ENCODE peak calls at places on chromosomes 12 and 14, in six cellular contexts. One of them, this sample, is unnamed.
A peak's percentile ranks its signal among the peaks of the same experiment; 100 is the strongest.

GRCh38 chr14:101817511-101818001 is 56.0 kb downstream of the PPP2R5C start:
- DNase-seq in H9: no peak
- DNase-seq in mesenchymal stem cell: no peak
- DNase-seq in neuronal stem cell: no peak
- DNase-seq in H1: no peak
- DNase-seq in IMR-90: no peak
- DNase-seq in this sample: no peak

GRCh38 chr12:88132387-88132786 is 9.5 kb downstream of the CEP290 start:
- DNase-seq in H9: no peak
- DNase-seq in mesenchymal stem cell: no peak
- DNase-seq in neuronal stem cell: no peak
- DNase-seq in H1: no peak
- DNase-seq in IMR-90: no peak
- DNase-seq in this sample: no peak

GRCh38 chr12:114403690-114404450 is 2.1 kb downstream of the TBX5 start:
- DNase-seq in H9: peak; percentile 83
- DNase-seq in mesenchymal stem cell: no peak
- DNase-seq in neuronal stem cell: peak; percentile 31
- DNase-seq in H1: no peak
- DNase-seq in IMR-90: peak; percentile 69
- DNase-seq in this sample: peak; percentile 56

GRCh38 chr12:23887055-23887835 is 62.2 kb downstream of the SOX5 start:
- DNase-seq in H9: no peak
- DNase-seq in mesenchymal stem cell: no peak
- DNase-seq in neuronal stem cell: no peak
- DNase-seq in H1: no peak
- DNase-seq in IMR-90: no peak
- DNase-seq in this sample: peak; percentile 26

GRCh38 chr12:118960161-118960560 is 21.2 kb upstream of the SRRM4 start:
- DNase-seq in H9: no peak
- DNase-seq in mesenchymal stem cell: no peak
- DNase-seq in neuronal stem cell: no peak
- DNase-seq in H1: no peak
- DNase-seq in IMR-90: no peak
- DNase-seq in this sample: no peak

GRCh38 chr14:67239582-67239981 is 1.7 kb upstream of the PALS1 start:
- DNase-seq in H9: no peak
- DNase-seq in mesenchymal stem cell: no peak
- DNase-seq in neuronal stem cell: no peak
- DNase-seq in H1: no peak
- DNase-seq in IMR-90: no peak
- DNase-seq in this sample: no peak

GRCh38 chr12:97380440-97380839 is 82.2 kb upstream of the RMST start:
- DNase-seq in H9: no peak
- DNase-seq in mesenchymal stem cell: no peak
- DNase-seq in neuronal stem cell: no peak
- DNase-seq in H1: no peak
- DNase-seq in IMR-90: no peak
- DNase-seq in this sample: no peak

GRCh38 chr14:98227000-98227726 is 1044.8 kb downstream of the BCL11B start:
- DNase-seq in H9: no peak
- DNase-seq in mesenchymal stem cell: no peak
- DNase-seq in neuronal stem cell: no peak
- DNase-seq in H1: no peak
- DNase-seq in IMR-90: no peak
- DNase-seq in this sample: no peak

GRCh38 chr12:50061172-50061571 is 3.8 kb downstream of the ASIC1 start:
- DNase-seq in H9: no peak
- DNase-seq in mesenchymal stem cell: no peak
- DNase-seq in neuronal stem cell: no peak
- DNase-seq in H1: no peak
- DNase-seq in IMR-90: no peak
- DNase-seq in this sample: no peak

GRCh38 chr12:121465921-121466799 is 66.2 kb downstream of the RNF34 start:
- DNase-seq in H9: no peak
- DNase-seq in mesenchymal stem cell: peak; percentile 32
- DNase-seq in neuronal stem cell: no peak
- DNase-seq in H1: no peak
- DNase-seq in IMR-90: no peak
- DNase-seq in this sample: no peak
- H3K18ac ChIP-seq in H9: no peak overlapping the region
- H3K18ac ChIP-seq in mesenchymal stem cell: no peak overlapping the region
- H3K18ac ChIP-seq in neuronal stem cell: peak overlapping the region; percentile 62
- H3K18ac ChIP-seq in H1: no peak overlapping the region
- H3K18ac ChIP-seq in IMR-90: no peak overlapping the region
- H3K18ac ChIP-seq in this sample: peak overlapping the region; percentile 86

GRCh38 chr12:52049688-52050087 is 1.6 kb upstream of the NR4A1 start:
- DNase-seq in H9: no peak
- DNase-seq in mesenchymal stem cell: no peak
- DNase-seq in neuronal stem cell: no peak
- DNase-seq in H1: no peak
- DNase-seq in IMR-90: no peak
- DNase-seq in this sample: no peak

GRCh38 chr12:52049286-52049685 is 2.0 kb upstream of the NR4A1 start:
- DNase-seq in H9: no peak
- DNase-seq in mesenchymal stem cell: no peak
- DNase-seq in neuronal stem cell: no peak
- DNase-seq in H1: no peak
- DNase-seq in IMR-90: no peak
- DNase-seq in this sample: no peak

GRCh38 chr12:52052471-52053186 is 1.4 kb downstream of the NR4A1 start:
- DNase-seq in H9: peak; percentile 19
- DNase-seq in mesenchymal stem cell: no peak
- DNase-seq in neuronal stem cell: no peak
- DNase-seq in H1: no peak
- DNase-seq in IMR-90: peak; percentile 47
- DNase-seq in this sample: peak; percentile 17

GRCh38 chr12:52050771-52051541 is at the start of gene NR4A1:
- DNase-seq in H9: peak; percentile 94
- DNase-seq in mesenchymal stem cell: peak; percentile 98
- DNase-seq in neuronal stem cell: peak; percentile 93
- DNase-seq in H1: peak; percentile 87
- DNase-seq in IMR-90: peak; percentile 95
- DNase-seq in this sample: peak; percentile 89

DNA sequence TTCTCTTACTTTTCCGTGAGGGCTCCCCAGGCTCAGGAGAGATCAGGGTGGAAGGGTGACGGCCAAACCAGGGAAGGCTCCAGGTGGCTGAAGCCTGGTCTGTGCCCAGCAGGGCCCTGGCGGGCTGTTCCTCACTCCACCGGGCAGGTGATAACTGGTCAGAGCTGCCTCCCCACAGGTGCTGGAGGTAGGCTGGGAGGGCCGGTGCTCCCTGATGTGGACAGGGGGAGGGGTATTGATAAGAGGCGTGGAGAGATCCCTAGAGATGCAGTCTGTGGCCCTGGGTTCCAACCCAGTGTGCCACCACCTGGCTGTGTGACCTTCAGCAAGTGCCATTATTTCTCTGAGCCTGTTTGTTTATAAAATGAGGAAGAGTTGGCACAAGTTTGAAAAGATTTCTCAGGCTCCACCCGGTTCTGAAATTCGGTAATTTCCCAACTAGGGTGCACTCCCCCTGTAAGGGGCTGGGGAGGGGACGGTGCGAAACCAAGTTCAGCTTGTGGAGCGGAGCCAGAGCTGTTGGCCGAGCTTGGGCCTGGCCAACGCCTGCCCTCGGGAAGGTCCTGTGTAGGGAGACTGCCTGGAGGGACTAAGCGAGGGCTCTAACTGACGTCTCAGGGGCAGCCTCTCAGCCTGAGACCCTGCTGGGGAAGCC is 999 bp upstream of the NR4A1 start:
- DNase-seq in H9: peak; percentile 73
- DNase-seq in mesenchymal stem cell: peak; percentile 73
- DNase-seq in neuronal stem cell: no peak
- DNase-seq in H1: peak; percentile 57
- DNase-seq in IMR-90: peak; percentile 50
- DNase-seq in this sample: peak; percentile 44
- H3K18ac ChIP-seq in H9: peak overlapping the region; percentile 29
- H3K18ac ChIP-seq in mesenchymal stem cell: peak overlapping the region; percentile 76
- H3K18ac ChIP-seq in neuronal stem cell: peak overlapping the region; percentile 99
- H3K18ac ChIP-seq in H1: peak overlapping the region; percentile 4
- H3K18ac ChIP-seq in IMR-90: peak overlapping the region; percentile 81
- H3K18ac ChIP-seq in this sample: no peak overlapping the region

GRCh38 chr12:132175496-132176357 is 31.5 kb downstream of the NOC4L start:
- DNase-seq in H9: no peak
- DNase-seq in mesenchymal stem cell: no peak
- DNase-seq in neuronal stem cell: no peak
- DNase-seq in H1: no peak
- DNase-seq in IMR-90: no peak
- DNase-seq in this sample: no peak
- H3K18ac ChIP-seq in H9: no peak overlapping the region
- H3K18ac ChIP-seq in mesenchymal stem cell: no peak overlapping the region
- H3K18ac ChIP-seq in neuronal stem cell: peak overlapping the region; percentile 83
- H3K18ac ChIP-seq in H1: no peak overlapping the region
- H3K18ac ChIP-seq in IMR-90: no peak overlapping the region
- H3K18ac ChIP-seq in this sample: no peak overlapping the region

GRCh38 chr14:64387738-64388532 is at the start of gene MTHFD1:
- DNase-seq in H9: peak; percentile 99
- DNase-seq in mesenchymal stem cell: peak; percentile 100
- DNase-seq in neuronal stem cell: peak; percentile 98
- DNase-seq in H1: peak; percentile 98
- DNase-seq in IMR-90: peak; percentile 99
- DNase-seq in this sample: peak; percentile 100
- H3K18ac ChIP-seq in H9: peak within 1 kb of the TSS; percentile 88
- H3K18ac ChIP-seq in mesenchymal stem cell: peak within 1 kb of the TSS; percentile 89
- H3K18ac ChIP-seq in neuronal stem cell: peak within 1 kb of the TSS; percentile 99
- H3K18ac ChIP-seq in H1: peak within 1 kb of the TSS; percentile 96
- H3K18ac ChIP-seq in IMR-90: peak within 1 kb of the TSS; percentile 34
- H3K18ac ChIP-seq in this sample: peak within 1 kb of the TSS; percentile 72

GRCh38 chr12:65937181-65937641 is 112.9 kb downstream of the HMGA2 start:
- DNase-seq in H9: no peak
- DNase-seq in mesenchymal stem cell: peak; percentile 33
- DNase-seq in neuronal stem cell: no peak
- DNase-seq in H1: no peak
- DNase-seq in IMR-90: peak; percentile 35
- DNase-seq in this sample: no peak

GRCh38 chr12:65938807-65939206 is 114.5 kb downstream of the HMGA2 start:
- DNase-seq in H9: no peak
- DNase-seq in mesenchymal stem cell: no peak
- DNase-seq in neuronal stem cell: no peak
- DNase-seq in H1: no peak
- DNase-seq in IMR-90: no peak
- DNase-seq in this sample: no peak

GRCh38 chr12:65936529-65936911 is 112.2 kb downstream of the HMGA2 start:
- DNase-seq in H9: no peak
- DNase-seq in mesenchymal stem cell: no peak
- DNase-seq in neuronal stem cell: no peak
- DNase-seq in H1: no peak
- DNase-seq in IMR-90: no peak
- DNase-seq in this sample: no peak

GRCh38 chr12:65935906-65936528 is 111.7 kb downstream of the HMGA2 start:
- DNase-seq in H9: no peak
- DNase-seq in mesenchymal stem cell: no peak
- DNase-seq in neuronal stem cell: no peak
- DNase-seq in H1: no peak
- DNase-seq in IMR-90: no peak
- DNase-seq in this sample: no peak

DNA sequence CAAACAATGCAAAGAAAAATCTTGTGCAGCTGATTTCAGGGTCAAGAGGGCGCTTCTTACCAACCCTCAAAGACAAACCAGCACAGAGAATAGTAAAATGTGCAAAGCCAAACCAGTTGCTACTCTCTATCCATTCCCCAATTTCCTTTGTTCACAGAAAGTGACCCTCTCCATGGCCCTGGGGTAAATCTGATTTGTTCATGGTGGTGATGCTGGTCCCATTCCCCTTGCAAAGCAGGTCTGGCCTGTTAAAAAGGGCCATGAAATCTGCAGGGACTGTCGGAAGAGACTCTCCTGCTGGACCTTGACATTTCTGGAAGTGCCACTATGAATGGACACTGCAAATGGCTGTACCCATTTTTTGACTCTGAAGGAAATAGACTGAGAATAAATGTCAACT is 113.5 kb downstream of the HMGA2 start:
- DNase-seq in H9: no peak
- DNase-seq in mesenchymal stem cell: no peak
- DNase-seq in neuronal stem cell: no peak
- DNase-seq in H1: no peak
- DNase-seq in IMR-90: no peak
- DNase-seq in this sample: no peak
- H3K18ac ChIP-seq in H9: no peak overlapping the region
- H3K18ac ChIP-seq in mesenchymal stem cell: no peak overlapping the region
- H3K18ac ChIP-seq in neuronal stem cell: no peak overlapping the region
- H3K18ac ChIP-seq in H1: no peak overlapping the region
- H3K18ac ChIP-seq in IMR-90: peak overlapping the region; percentile 28
- H3K18ac ChIP-seq in this sample: no peak overlapping the region

DNA sequence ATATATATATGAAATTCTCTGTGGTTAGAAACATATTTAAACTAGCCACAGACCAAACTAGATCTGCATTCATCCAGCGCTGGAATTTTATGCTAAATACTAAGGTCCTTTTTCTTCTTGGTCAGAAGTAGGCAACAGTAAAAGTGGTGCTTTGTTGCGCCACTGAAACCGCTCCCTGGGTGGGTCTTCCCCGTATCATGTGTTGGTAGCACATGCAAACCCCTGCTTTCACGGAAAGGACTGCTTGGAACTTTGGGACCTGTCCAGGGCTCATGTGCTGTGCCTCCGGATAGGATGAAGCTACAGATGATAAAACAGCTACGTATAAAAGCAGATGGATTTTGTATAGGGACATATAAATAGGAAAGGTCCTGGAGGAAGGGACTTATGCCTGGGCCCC is 40.1 kb upstream of the COL2A1 start:
- DNase-seq in H9: no peak
- DNase-seq in mesenchymal stem cell: no peak
- DNase-seq in neuronal stem cell: no peak
- DNase-seq in H1: no peak
- DNase-seq in IMR-90: no peak
- DNase-seq in this sample: no peak
- H3K18ac ChIP-seq in H9: no peak overlapping the region
- H3K18ac ChIP-seq in mesenchymal stem cell: no peak overlapping the region
- H3K18ac ChIP-seq in neuronal stem cell: no peak overlapping the region
- H3K18ac ChIP-seq in H1: no peak overlapping the region
- H3K18ac ChIP-seq in IMR-90: no peak overlapping the region
- H3K18ac ChIP-seq in this sample: no peak overlapping the region

DNA sequence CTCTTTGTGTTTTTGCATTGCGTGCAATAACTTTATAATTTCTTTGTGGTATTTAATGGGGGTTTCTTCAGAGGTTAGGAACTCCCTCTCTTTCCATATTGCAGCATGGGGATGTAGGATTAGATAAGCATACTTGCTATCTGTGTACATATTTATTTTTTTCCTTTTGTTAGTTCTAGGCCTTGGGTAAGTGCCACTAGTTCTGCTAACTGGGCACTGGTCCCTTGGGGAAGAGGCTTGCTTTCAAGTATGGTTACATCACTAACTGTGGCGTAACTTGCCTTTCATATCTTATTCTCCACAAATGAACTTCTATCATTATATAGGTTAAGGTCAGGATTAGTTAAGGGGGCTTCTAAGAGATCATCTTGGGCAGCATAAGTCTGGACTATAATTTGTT is 31.5 kb upstream of the SLCO1B3 start:
- DNase-seq in H9: no peak
- DNase-seq in mesenchymal stem cell: no peak
- DNase-seq in neuronal stem cell: no peak
- DNase-seq in H1: no peak
- DNase-seq in IMR-90: no peak
- DNase-seq in this sample: no peak
- H3K18ac ChIP-seq in H9: no peak overlapping the region
- H3K18ac ChIP-seq in mesenchymal stem cell: no peak overlapping the region
- H3K18ac ChIP-seq in neuronal stem cell: no peak overlapping the region
- H3K18ac ChIP-seq in H1: no peak overlapping the region
- H3K18ac ChIP-seq in IMR-90: no peak overlapping the region
- H3K18ac ChIP-seq in this sample: no peak overlapping the region

GRCh38 chr14:33589334-33589733 is 361.5 kb downstream of the EGLN3 start:
- DNase-seq in H9: no peak
- DNase-seq in mesenchymal stem cell: peak; percentile 58
- DNase-seq in neuronal stem cell: no peak
- DNase-seq in H1: no peak
- DNase-seq in IMR-90: peak; percentile 61
- DNase-seq in this sample: peak; percentile 61
- H3K18ac ChIP-seq in H9: no peak overlapping the region
- H3K18ac ChIP-seq in mesenchymal stem cell: peak overlapping the region; percentile 28
- H3K18ac ChIP-seq in neuronal stem cell: no peak overlapping the region
- H3K18ac ChIP-seq in H1: no peak overlapping the region
- H3K18ac ChIP-seq in IMR-90: no peak overlapping the region
- H3K18ac ChIP-seq in this sample: no peak overlapping the region

GRCh38 chr12:107760207-107760816 is 625 bp downstream of the PRDM4 start:
- DNase-seq in H9: peak; percentile 65
- DNase-seq in mesenchymal stem cell: peak; percentile 41
- DNase-seq in neuronal stem cell: peak; percentile 17
- DNase-seq in H1: peak; percentile 67
- DNase-seq in IMR-90: peak; percentile 12
- DNase-seq in this sample: peak; percentile 56
- H3K18ac ChIP-seq in H9: no peak overlapping the region
- H3K18ac ChIP-seq in mesenchymal stem cell: peak overlapping the region; percentile 92
- H3K18ac ChIP-seq in neuronal stem cell: peak overlapping the region; percentile 88
- H3K18ac ChIP-seq in H1: peak overlapping the region; percentile 64
- H3K18ac ChIP-seq in IMR-90: no peak overlapping the region
- H3K18ac ChIP-seq in this sample: peak overlapping the region; percentile 60